ENCODE peak calls at places on chromosome 2, in six cellular contexts. U, Y, K, X, H and R are unnamed samples.

GRCh38 chr2:236763821-236764220 is 194.2 kb downstream of the ACKR3 start:
- DNase-seq in Y (no peak), H (no peak), K (no peak), U (no peak), X (no peak), R (no peak)

GRCh38 chr2:15275341-15275740 is 285.8 kb downstream of the NBAS start:
- DNase-seq in K (no peak), X (no peak), H (no peak), U (no peak), Y (peak; percentile 12), R (no peak)

GRCh38 chr2:37671013-37671815 is at the start of gene CDC42EP3:
- DNase-seq in Y (no peak), K (peak; percentile 67), U (peak; percentile 82), H (no peak), X (peak; percentile 62), R (peak; percentile 48)

GRCh38 chr2:240818543-240819403 is 1.2 kb downstream of the KIF1A start:
- DNase-seq in Y (no peak), U (no peak), K (no peak), X (no peak), H (no peak), R (no peak)

GRCh38 chr2:54439582-54439981 is 16.5 kb upstream of the SPTBN1 start:
- DNase-seq in X (no peak), K (no peak), U (no peak), Y (no peak), H (no peak), R (no peak)

GRCh38 chr2:236265675-236266074 is 1.5 kb upstream of the ASB18 start:
- DNase-seq in H (no peak), U (no peak), K (no peak), X (no peak), Y (no peak), R (no peak)

GRCh38 chr2:230665263-230665691 is 47.4 kb upstream of the CAB39 start:
- DNase-seq in H (peak; percentile 73), U (peak; percentile 36), K (no peak), Y (no peak), X (no peak), R (no peak)

GRCh38 chr2:66574701-66575624 is 140.0 kb downstream of the MEIS1 start:
- DNase-seq in H (no peak), X (peak; percentile 82), U (peak; percentile 55), K (peak; percentile 69), Y (peak; percentile 57), R (peak; percentile 81)

GRCh38 chr2:108215794-108216211 is 24.0 kb upstream of the SULT1C3 start:
- DNase-seq in U (peak; percentile 61), H (no peak), Y (peak; percentile 55), X (peak; percentile 13), K (peak; percentile 71), R (no peak)

GRCh38 chr2:28454016-28454930 is 41.6 kb upstream of the PLB1 start:
- DNase-seq in H (no peak), X (no peak), K (no peak), U (no peak), Y (no peak), R (no peak)

GRCh38 chr2:120550274-120550673 is 185.4 kb upstream of the GLI2 start:
- DNase-seq in Y (no peak), K (no peak), U (no peak), X (no peak), H (no peak), R (no peak)

GRCh38 chr2:120547662-120548061 is 188.0 kb upstream of the GLI2 start:
- DNase-seq in X (no peak), H (no peak), U (no peak), K (no peak), Y (no peak), R (no peak)

GRCh38 chr2:120546865-120547390 is 188.7 kb upstream of the GLI2 start:
- DNase-seq in U (no peak), X (no peak), K (no peak), Y (no peak), H (no peak), R (no peak)

GRCh38 chr2:120549841-120550240 is 185.8 kb upstream of the GLI2 start:
- DNase-seq in K (no peak), Y (no peak), U (no peak), H (no peak), X (no peak), R (no peak)

DNA sequence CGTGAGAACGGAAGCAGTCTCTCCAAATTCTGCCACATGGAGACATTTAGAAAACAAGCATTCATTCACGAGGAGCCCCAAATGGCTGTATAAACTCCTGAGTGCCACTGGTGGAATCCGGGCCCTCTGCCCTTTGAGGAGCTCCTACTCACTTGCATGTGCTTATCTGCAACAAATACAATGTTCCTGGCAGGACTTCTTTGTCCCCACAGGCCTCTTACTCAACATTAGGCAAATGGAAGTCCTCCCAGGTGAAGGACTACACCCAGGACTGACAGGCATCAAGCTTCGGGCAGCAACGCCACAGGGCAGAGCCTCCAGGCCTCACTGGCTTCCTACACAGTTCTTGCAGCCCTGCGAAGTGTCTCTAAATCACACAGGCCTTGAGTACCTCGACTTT is 187.0 kb upstream of the GLI2 start:
- DNase-seq in K (no peak), H (no peak), X (no peak), U (no peak), Y (no peak), R (no peak)
- TF ChIP-seq POLR2A in K (no peak), H (no peak), X (no peak), U (no peak), Y (no peak), R (no peak)

DNA sequence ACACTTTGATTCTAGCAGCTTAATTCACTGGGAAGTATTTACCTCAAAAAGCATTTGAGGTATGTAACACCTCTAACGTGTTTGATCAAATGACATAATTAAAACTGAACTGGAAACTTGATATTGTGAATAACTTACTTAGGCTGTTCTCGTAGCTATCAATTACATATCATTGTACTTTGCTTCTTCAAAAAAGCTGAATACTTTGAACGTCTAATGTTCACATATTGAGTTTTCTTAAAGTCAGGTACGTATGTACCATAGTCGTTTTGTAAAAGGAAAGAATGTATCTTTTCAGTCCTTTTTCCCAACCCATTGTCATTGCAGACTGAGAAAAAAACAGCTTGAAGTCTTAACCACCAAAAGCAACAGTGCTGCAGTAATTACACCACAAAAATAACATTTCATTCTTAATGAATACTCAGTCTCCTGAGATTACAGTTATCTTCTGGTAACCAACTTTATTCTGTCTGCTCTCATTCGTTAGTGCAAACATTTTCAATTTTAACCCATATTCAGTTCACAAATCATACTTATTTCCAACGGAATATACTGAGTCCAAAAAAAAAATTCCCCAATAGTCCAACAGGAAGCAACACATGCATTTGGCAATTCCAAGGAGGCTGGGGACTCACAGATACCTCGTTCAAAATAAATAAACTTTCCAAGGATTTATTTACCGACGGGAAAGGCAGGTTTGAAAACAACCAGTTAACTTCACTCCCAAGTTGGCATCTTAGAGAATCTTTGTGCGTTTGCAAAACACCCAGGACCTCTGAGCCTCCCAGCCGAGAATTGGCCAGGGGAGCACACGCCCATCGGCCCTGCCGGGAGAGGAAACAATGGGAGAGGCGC is 1.1 kb downstream of the CHN1 start:
- DNase-seq in X (no peak), H (no peak), U (peak; percentile 12), Y (no peak), K (peak; percentile 47), R (peak; percentile 55)
- TF ChIP-seq MYC in X (no peak), H (no peak), U (no peak), Y (no peak), K (no peak), R (no peak)

GRCh38 chr2:71276311-71277158 is 49.6 kb upstream of the PAIP2B start:
- DNase-seq in H (peak; percentile 45), Y (peak; percentile 48), U (peak; percentile 95), X (peak; percentile 77), K (peak; percentile 93), R (peak; percentile 93)
- TF ChIP-seq POLR2A in H (peak; percentile 66), Y (no peak), U (peak; percentile 56), X (no peak), K (peak; percentile 75), R (peak; percentile 44)

GRCh38 chr2:191617589-191617988 is 60.3 kb upstream of the NABP1 start:
- DNase-seq in X (no peak), K (no peak), H (peak; percentile 76), U (peak; percentile 15), Y (no peak), R (no peak)
- TF ChIP-seq MYC in X (no peak), K (no peak), H (no peak), U (no peak), Y (no peak), R (no peak)

GRCh38 chr2:238099709-238100048 is 461 bp upstream of the ESPNL start:
- DNase-seq in Y (no peak), U (no peak), X (no peak), H (no peak), K (no peak), R (no peak)

GRCh38 chr2:238097201-238097987 is 2.7 kb upstream of the ESPNL start:
- DNase-seq in Y (no peak), U (no peak), H (no peak), X (no peak), K (no peak), R (no peak)

GRCh38 chr2:238096311-238097011 is 3.7 kb upstream of the ESPNL start:
- DNase-seq in U (no peak), K (no peak), H (no peak), Y (no peak), X (no peak), R (no peak)

GRCh38 chr2:238098854-238099708 is 1.1 kb upstream of the ESPNL start:
- DNase-seq in K (no peak), Y (no peak), X (no peak), H (no peak), U (no peak), R (no peak)

DNA sequence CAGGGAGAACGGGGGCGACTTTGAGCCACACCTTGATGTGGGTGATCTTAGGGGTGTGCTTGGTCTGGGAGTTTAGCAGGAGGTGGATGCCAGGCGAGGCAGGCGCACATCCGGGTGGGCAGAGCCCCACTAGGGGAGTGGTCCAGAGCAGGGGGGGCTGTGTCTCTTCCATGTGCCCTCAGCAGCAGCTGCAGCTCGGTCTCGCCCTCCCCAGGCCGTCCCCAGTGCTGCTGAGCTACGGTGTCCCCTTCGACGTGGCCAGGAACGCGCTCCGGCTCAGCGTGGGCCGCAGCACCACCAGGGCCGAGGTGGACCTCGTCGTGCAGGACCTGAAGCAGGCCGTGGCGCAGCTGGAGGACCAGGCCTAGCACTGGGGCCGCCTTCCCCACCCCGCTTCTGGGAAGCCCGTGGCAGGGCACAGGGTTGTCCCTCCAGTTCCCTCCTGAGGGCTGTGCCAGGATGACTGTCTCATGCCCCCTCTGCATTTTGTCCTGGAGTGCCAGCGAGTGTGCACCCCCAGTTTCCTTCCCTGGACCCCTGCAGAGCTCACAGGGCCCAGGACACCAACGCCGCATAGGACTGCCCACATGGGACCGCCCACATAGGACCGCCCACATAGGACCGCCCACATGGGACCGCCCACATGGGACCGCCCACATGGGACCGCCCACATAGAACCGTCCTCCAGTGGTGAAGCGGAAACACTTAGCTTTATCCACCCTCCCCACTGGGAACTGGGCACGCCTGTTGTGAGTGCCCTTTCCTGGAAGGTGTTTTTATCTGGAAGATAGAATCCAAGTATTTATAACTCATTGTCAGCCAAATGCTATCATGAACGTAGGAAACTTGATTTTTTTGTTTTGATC is 1.9 kb upstream of the ESPNL start:
- DNase-seq in Y (no peak), U (peak; percentile 75), H (no peak), K (peak; percentile 84), X (peak; percentile 87), R (peak; percentile 79)
- TF ChIP-seq POLR2A in Y (no peak), U (no peak), H (peak; percentile 24), K (no peak), X (no peak), R (peak; percentile 16)

GRCh38 chr2:119827866-119828507 is 68.3 kb downstream of the PTPN4 start:
- DNase-seq in H (no peak), K (no peak), Y (no peak), U (no peak), X (peak; percentile 11), R (no peak)
- TF ChIP-seq MYC in H (no peak), K (no peak), Y (no peak), U (no peak), X (no peak), R (no peak)